ENCODE peak calls at places on chromosomes 13 and 19, in ten cellular contexts. H is GM12892, G is IMR-90, A is stomach, J is suprapubic skin, P is right lobe of liver, F is HCT116, T is A549, B is NB4, R is uterus. X is an unnamed sample.
A peak's percentile ranks its signal among the peaks of the same experiment; 100 is the strongest.

GRCh38 chr13:102028846-102029245 is 373.0 kb downstream of the FGF14 start:
- DNase-seq in H (no peak), G (no peak), A (no peak), J (no peak), P (no peak), F (no peak), T (no peak), B (no peak), R (no peak), X (no peak)

GRCh38 chr19:778910-779653 is 18.2 kb upstream of the PTBP1 start:
- DNase-seq in H (no peak), G (peak; percentile 94), A (no peak), J (peak; percentile 91), P (peak; percentile 70), F (no peak), T (peak; percentile 52), B (no peak), R (no peak), X (no peak)

GRCh38 chr13:29991343-29991742 is 140.9 kb upstream of the UBL3 start:
- DNase-seq in H (no peak), G (peak; percentile 95), A (no peak), J (no peak), P (no peak), F (no peak), T (no peak), B (no peak), R (no peak), X (no peak)

GRCh38 chr19:2394054-2394668 is 33.2 kb downstream of the TIMM13 start:
- DNase-seq in H (peak; percentile 59), G (no peak), A (no peak), J (no peak), P (no peak), F (no peak), T (no peak), B (peak; percentile 82), R (no peak), X (no peak)

GRCh38 chr19:42076375-42076944 is 494 bp downstream of the ZNF574 start:
- DNase-seq in H (no peak), G (no peak), A (no peak), J (peak; percentile 83), P (peak; percentile 65), F (no peak), T (peak; percentile 58), B (peak; percentile 78), R (peak; percentile 44), X (no peak)

GRCh38 chr19:43754312-43754561 is 525 bp downstream of the SMG9 start:
- DNase-seq in H (no peak), G (no peak), A (no peak), J (no peak), P (no peak), F (no peak), T (no peak), B (no peak), R (no peak), X (no peak)

GRCh38 chr19:289651-290538 is 1.3 kb downstream of the PLPP2 start:
- DNase-seq in H (no peak), G (peak; percentile 25), A (peak; percentile 87), J (no peak), P (no peak), F (peak; percentile 74), T (peak; percentile 83), B (no peak), R (peak; percentile 63), X (no peak)

GRCh38 chr19:19064811-19065745 is 1.3 kb downstream of the SLC25A42 start:
- DNase-seq in H (no peak), G (no peak), A (no peak), J (no peak), P (no peak), F (no peak), T (no peak), B (peak; percentile 49), R (no peak), X (peak; percentile 39)

GRCh38 chr13:19606152-19606551 is 27.3 kb upstream of the MPHOSPH8 start:
- DNase-seq in H (no peak), G (peak; percentile 48), A (no peak), J (no peak), P (no peak), F (no peak), T (no peak), B (no peak), R (no peak), X (peak; percentile 17)

GRCh38 chr13:87259479-87260083 is 411.6 kb upstream of the SLITRK5 start:
- DNase-seq in H (no peak), G (no peak), A (no peak), J (no peak), P (no peak), F (peak; percentile 13), T (no peak), B (no peak), R (no peak), X (peak; percentile 4)

GRCh38 chr19:3916033-3916432 is 16.8 kb upstream of the NMRK2 start:
- DNase-seq in H (no peak), G (no peak), A (no peak), J (no peak), P (no peak), F (no peak), T (no peak), B (no peak), R (no peak), X (no peak)

GRCh38 chr13:44686478-44687071 is 110.4 kb upstream of the TSC22D1 start:
- DNase-seq in H (no peak), G (no peak), A (no peak), J (no peak), P (no peak), F (no peak), T (no peak), B (no peak), R (no peak), X (no peak)

GRCh38 chr19:19321143-19321577 is 531 bp downstream of the MAU2 start:
- DNase-seq in H (no peak), G (no peak), A (no peak), J (no peak), P (no peak), F (no peak), T (peak; percentile 27), B (peak; percentile 60), R (no peak), X (peak; percentile 80)

GRCh38 chr19:35513975-35514809 is 743 bp upstream of the DMKN start:
- DNase-seq in H (no peak), G (no peak), A (no peak), J (no peak), P (no peak), F (peak; percentile 12), T (no peak), B (no peak), R (no peak), X (no peak)

GRCh38 chr19:1016647-1017114 is 4.2 kb downstream of the TMEM259 start:
- DNase-seq in H (no peak), G (peak; percentile 77), A (no peak), J (no peak), P (peak; percentile 87), F (no peak), T (no peak), B (no peak), R (no peak), X (no peak)

GRCh38 chr13:42022796-42023493 is 25.5 kb upstream of the DGKH start:
- DNase-seq in H (no peak), G (no peak), A (no peak), J (no peak), P (no peak), F (no peak), T (no peak), B (no peak), R (no peak), X (no peak)

GRCh38 chr13:42027286-42027685 is 21.2 kb upstream of the DGKH start:
- DNase-seq in H (no peak), G (no peak), A (no peak), J (no peak), P (no peak), F (no peak), T (no peak), B (no peak), R (no peak), X (no peak)

GRCh38 chr13:42028113-42028799 is 20.2 kb upstream of the DGKH start:
- DNase-seq in H (no peak), G (no peak), A (no peak), J (no peak), P (peak; percentile 82), F (no peak), T (peak; percentile 9), B (no peak), R (no peak), X (no peak)
- TF ChIP-seq POLR2A in H (no peak), G (no peak), A (no peak), J (no peak), P (no peak), F (no peak), T (no peak), B (no peak), R (no peak), X (no peak)

GRCh38 chr19:44845612-44846454 is at the start of gene NECTIN2:
- DNase-seq in H (peak; percentile 96), G (peak; percentile 98), A (peak; percentile 100), J (peak; percentile 100), P (peak; percentile 100), F (peak; percentile 98), T (peak; percentile 100), B (peak; percentile 82), R (peak; percentile 100), X (peak; percentile 98)
- TF ChIP-seq POLR2A in H (no peak), G (peak; percentile 94), A (no peak), J (no peak), P (peak; percentile 91), F (no peak), T (peak; percentile 63), B (no peak), R (peak; percentile 97), X (no peak)

GRCh38 chr19:52336117-52336811 is at the start of gene ZNF610:
- DNase-seq in H (peak; percentile 50), G (peak; percentile 88), A (peak; percentile 88), J (peak; percentile 90), P (peak; percentile 68), F (no peak), T (no peak), B (peak; percentile 90), R (peak; percentile 87), X (peak; percentile 70)
- TF ChIP-seq POLR2A in H (peak; percentile 58), G (peak; percentile 87), A (no peak), J (no peak), P (no peak), F (no peak), T (no peak), B (peak; percentile 88), R (peak; percentile 50), X (peak; percentile 46)

GRCh38 chr19:15126511-15126910 is 19.3 kb downstream of the SYDE1 start:
- DNase-seq in H (no peak), G (no peak), A (no peak), J (no peak), P (no peak), F (no peak), T (no peak), B (no peak), R (no peak), X (no peak)

GRCh38 chr19:15124572-15125231 is 17.5 kb downstream of the SYDE1 start:
- DNase-seq in H (peak; percentile 28), G (no peak), A (peak; percentile 55), J (no peak), P (peak; percentile 59), F (no peak), T (no peak), B (peak; percentile 15), R (no peak), X (no peak)

GRCh38 chr19:15123031-15123890 is 16.1 kb downstream of the SYDE1 start:
- DNase-seq in H (no peak), G (no peak), A (no peak), J (no peak), P (peak; percentile 45), F (no peak), T (no peak), B (no peak), R (no peak), X (no peak)

GRCh38 chr19:15123900-15124299 is 16.7 kb downstream of the SYDE1 start:
- DNase-seq in H (no peak), G (no peak), A (peak; percentile 83), J (no peak), P (peak; percentile 86), F (no peak), T (no peak), B (no peak), R (no peak), X (no peak)

GRCh38 chr19:15125232-15126067 is 18.2 kb downstream of the SYDE1 start:
- DNase-seq in H (peak; percentile 97), G (peak; percentile 95), A (peak; percentile 98), J (peak; percentile 99), P (peak; percentile 99), F (peak; percentile 97), T (peak; percentile 93), B (peak; percentile 97), R (peak; percentile 99), X (peak; percentile 99)
- TF ChIP-seq POLR2A in H (peak; percentile 86), G (no peak), A (no peak), J (no peak), P (peak; percentile 51), F (no peak), T (peak; percentile 60), B (peak; percentile 47), R (peak; percentile 64), X (peak; percentile 52)